ENCODE peak calls at places on chromosomes 1 and 21, in seven cellular contexts. V, O, M, G, U, F and H are unnamed samples.

GRCh38 chr1:27106561-27107323 is 48.2 kb downstream of the SLC9A1 start:
- DNase-seq in V (no peak), O (no peak), M (no peak), G (no peak), U (no peak), F (no peak), H (peak; percentile 50)

GRCh38 chr1:224696891-224697765 is 81.0 kb downstream of the CNIH3 start:
- DNase-seq in V (no peak), O (peak; percentile 61), M (no peak), G (no peak), U (no peak), F (no peak), H (no peak)

GRCh38 chr1:115179397-115179835 is 90.1 kb upstream of the TSPAN2 start:
- DNase-seq in V (peak; percentile 100), O (peak; percentile 81), M (no peak), G (no peak), U (peak; percentile 90), F (peak; percentile 83), H (no peak)

GRCh38 chr1:98827041-98827440 is 165.5 kb downstream of the SNX7 start:
- DNase-seq in V (no peak), O (no peak), M (no peak), G (no peak), U (no peak), F (no peak), H (no peak)

GRCh38 chr1:1599919-1600860 is at the start of gene FNDC10:
- DNase-seq in V (no peak), O (no peak), M (no peak), G (no peak), U (peak; percentile 48), F (peak; percentile 79), H (no peak)

GRCh38 chr21:46185717-46186116 is 1.5 kb upstream of the SPATC1L start:
- DNase-seq in V (no peak), O (no peak), M (no peak), G (no peak), U (peak; percentile 50), F (peak; percentile 6), H (no peak)

GRCh38 chr1:221439734-221440436 is 302.0 kb downstream of the DUSP10 start:
- DNase-seq in V (peak; percentile 98), O (peak; percentile 72), M (no peak), G (no peak), U (no peak), F (no peak), H (no peak)

GRCh38 chr1:230307213-230307612 is 118.9 kb downstream of the PGBD5 start:
- DNase-seq in V (peak; percentile 73), O (no peak), M (no peak), G (no peak), U (no peak), F (no peak), H (no peak)

GRCh38 chr1:167713330-167714081 is 8.3 kb upstream of the MPZL1 start:
- DNase-seq in V (no peak), O (no peak), M (no peak), G (no peak), U (peak; percentile 67), F (no peak), H (no peak)

GRCh38 chr1:229947968-229948367 is 119.1 kb upstream of the GALNT2 start:
- DNase-seq in V (no peak), O (no peak), M (no peak), G (no peak), U (no peak), F (no peak), H (no peak)

GRCh38 chr1:32100359-32100758 is 7.5 kb upstream of the KPNA6 start:
- DNase-seq in V (no peak), O (no peak), M (no peak), G (no peak), U (no peak), F (peak; percentile 30), H (no peak)

GRCh38 chr1:114286960-114287359 is 133.3 kb upstream of the SYT6 start:
- DNase-seq in V (no peak), O (no peak), M (no peak), G (no peak), U (no peak), F (no peak), H (no peak)

GRCh38 chr1:163170975-163171676 is 31.6 kb downstream of the RGS5 start:
- DNase-seq in V (no peak), O (no peak), M (no peak), G (no peak), U (no peak), F (peak; percentile 15), H (no peak)

GRCh38 chr21:45149021-45149420 is 74.6 kb downstream of the ADARB1 start:
- DNase-seq in V (no peak), O (no peak), M (no peak), G (no peak), U (peak; percentile 49), F (no peak), H (no peak)
- TF ChIP-seq CTCF in V (no peak), O (no peak), M (no peak), G (no peak), U (no peak), F (no peak), H (no peak)

GRCh38 chr1:21219674-21220073 is 43.0 kb upstream of the EIF4G3 start:
- DNase-seq in V (no peak), O (no peak), M (no peak), G (no peak), U (no peak), F (no peak), H (peak; percentile 9)

GRCh38 chr1:21220815-21221214 is 44.1 kb upstream of the EIF4G3 start:
- DNase-seq in V (no peak), O (no peak), M (no peak), G (no peak), U (peak; percentile 65), F (no peak), H (no peak)

GRCh38 chr1:21212126-21212525 is 35.4 kb upstream of the EIF4G3 start:
- DNase-seq in V (no peak), O (no peak), M (no peak), G (no peak), U (no peak), F (no peak), H (no peak)

GRCh38 chr1:21216835-21217811 is 40.4 kb upstream of the EIF4G3 start:
- DNase-seq in V (no peak), O (no peak), M (peak; percentile 62), G (peak; percentile 65), U (peak; percentile 81), F (peak; percentile 75), H (peak; percentile 75)

DNA sequence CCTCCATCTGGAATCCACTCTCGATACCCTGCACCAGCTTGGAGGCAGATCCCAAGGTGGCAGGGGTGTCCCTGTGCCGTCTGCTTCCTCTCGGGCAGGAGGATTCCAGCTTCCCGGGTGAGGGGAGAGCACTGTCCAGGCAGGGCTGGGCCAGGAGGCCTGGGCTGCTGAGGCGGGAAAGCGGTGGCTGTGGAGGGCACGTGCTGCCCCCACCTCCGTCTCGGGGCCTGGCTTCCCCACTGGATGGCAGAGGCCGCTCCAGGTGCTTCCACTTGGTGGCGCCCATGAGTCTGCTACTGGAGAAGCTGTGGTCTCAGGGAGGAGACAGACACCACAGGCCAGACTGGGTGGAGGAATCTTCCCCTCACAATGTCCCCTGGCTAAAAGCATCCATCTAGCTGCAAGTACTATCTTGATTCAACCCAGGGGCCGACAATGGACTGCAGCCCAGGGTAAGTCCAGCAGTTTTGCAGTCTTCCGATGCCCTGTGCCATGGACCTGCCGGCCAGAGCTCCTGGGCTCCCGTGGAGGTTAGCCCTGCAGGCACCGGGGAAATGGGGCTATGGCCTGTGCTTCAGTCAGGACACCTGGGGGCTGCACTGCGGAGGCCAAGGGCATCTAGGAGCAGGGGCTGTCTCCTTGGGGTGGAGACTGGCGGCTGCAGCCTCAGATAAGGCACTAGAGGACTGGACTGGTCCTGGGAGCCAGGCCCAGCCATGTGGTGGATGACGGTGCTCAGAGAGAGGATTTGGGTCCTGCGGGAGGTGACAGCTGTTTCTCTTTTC is 41.3 kb upstream of the EIF4G3 start:
- DNase-seq in V (no peak), O (no peak), M (no peak), G (peak; percentile 31), U (peak; percentile 80), F (peak; percentile 71), H (peak; percentile 53)
- TF ChIP-seq CTCF in V (peak; percentile 46), O (peak; percentile 47), M (no peak), G (no peak), U (peak; percentile 38), F (peak; percentile 70), H (peak; percentile 35)

GRCh38 chr1:41419584-41420295 is 58.5 kb downstream of the FOXO6 start:
- DNase-seq in V (peak; percentile 25), O (no peak), M (no peak), G (no peak), U (no peak), F (no peak), H (no peak)

GRCh38 chr1:41417746-41418145 is 56.5 kb downstream of the FOXO6 start:
- DNase-seq in V (peak; percentile 21), O (no peak), M (no peak), G (no peak), U (no peak), F (no peak), H (no peak)

GRCh38 chr1:41420351-41420750 is 59.1 kb downstream of the FOXO6 start:
- DNase-seq in V (no peak), O (no peak), M (no peak), G (no peak), U (no peak), F (no peak), H (no peak)

GRCh38 chr1:41417335-41417682 is 56.1 kb downstream of the FOXO6 start:
- DNase-seq in V (peak; percentile 20), O (no peak), M (no peak), G (no peak), U (no peak), F (no peak), H (no peak)

DNA sequence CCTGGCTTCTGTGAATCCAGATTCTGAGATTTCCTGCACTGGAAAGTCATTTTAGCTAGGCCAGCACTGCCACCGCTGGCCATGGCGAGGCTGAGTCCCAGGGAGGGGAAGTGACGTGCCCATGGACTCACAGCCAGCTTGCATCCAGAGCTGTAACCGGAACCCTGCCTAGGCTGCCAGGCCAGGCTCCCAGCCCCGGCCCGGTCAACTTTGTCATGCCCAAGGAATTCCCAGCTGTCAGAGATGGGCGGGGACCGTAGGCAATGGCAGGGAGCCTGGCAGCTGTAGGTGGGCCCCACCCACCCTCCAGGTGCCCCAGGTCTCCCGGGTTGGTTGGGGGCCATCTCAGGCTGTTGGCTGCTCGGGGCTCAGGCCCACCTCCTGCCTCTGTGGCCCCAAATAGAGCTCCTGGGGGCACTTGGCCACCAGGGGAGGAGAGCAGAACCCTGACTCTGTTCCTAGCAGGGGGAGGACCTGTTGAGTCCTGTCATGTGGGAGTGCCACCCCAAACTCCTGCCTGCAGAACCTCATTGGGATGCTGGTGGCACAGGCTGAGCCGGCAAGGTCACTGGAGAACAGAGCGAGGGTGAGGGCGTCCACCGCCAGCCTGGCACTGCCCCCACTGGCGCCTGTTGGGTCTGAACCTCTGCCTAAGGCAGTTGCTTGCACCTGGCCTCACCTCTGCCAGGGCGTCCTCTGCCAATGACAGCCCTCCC is 57.8 kb downstream of the FOXO6 start:
- DNase-seq in V (peak; percentile 97), O (peak; percentile 65), M (peak; percentile 90), G (peak; percentile 90), U (peak; percentile 92), F (no peak), H (no peak)
- TF ChIP-seq CTCF in V (peak; percentile 28), O (no peak), M (no peak), G (no peak), U (no peak), F (no peak), H (no peak)

DNA sequence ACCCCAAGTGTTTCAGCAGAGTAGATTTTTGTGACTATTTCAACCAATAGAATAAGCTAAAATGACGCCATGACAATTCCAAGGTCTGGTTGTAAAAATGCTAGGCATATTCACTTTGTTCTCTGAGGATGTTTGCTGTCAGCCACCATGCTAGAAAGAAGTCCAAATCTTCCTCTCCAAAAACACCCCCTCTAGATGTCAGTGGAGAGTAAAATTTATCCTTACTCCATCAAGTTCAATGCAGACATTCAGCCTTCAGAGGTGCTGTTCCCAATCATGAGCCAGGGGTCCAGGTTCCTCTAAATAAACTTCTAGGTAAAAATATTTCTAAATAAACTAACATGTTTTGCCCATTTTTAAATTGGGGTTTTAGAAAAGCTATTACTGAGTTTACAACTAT is 395.4 kb upstream of the ADAMTS5 start:
- DNase-seq in V (no peak), O (no peak), M (no peak), G (no peak), U (no peak), F (no peak), H (no peak)
- TF ChIP-seq CTCF in V (no peak), O (peak; percentile 21), M (no peak), G (no peak), U (no peak), F (no peak), H (no peak)